ENCODE peak calls at places on chromosomes 12 and 14, in four cellular contexts. A, Q, O and N are unnamed samples.

GRCh38 chr12:57904426-57904825 is 36.9 kb upstream of the ATP23 start:
- DNase-seq in A (no peak), Q (no peak), O (no peak), N (no peak)

GRCh38 chr12:122860854-122861585 is 25.8 kb downstream of the HIP1R start:
- DNase-seq in A (no peak), Q (no peak), O (no peak), N (no peak)

GRCh38 chr12:24118675-24119074 is 169.2 kb upstream of the SOX5 start:
- DNase-seq in A (no peak), Q (no peak), O (no peak), N (no peak)

GRCh38 chr14:106691601-106692291 is 1165.4 kb downstream of the TMEM121 start:
- DNase-seq in A (no peak), Q (peak; percentile 14), O (peak; percentile 83), N (peak; percentile 1)

GRCh38 chr12:89334770-89335169 is 17.5 kb downstream of the DUSP6 start:
- DNase-seq in A (no peak), Q (no peak), O (no peak), N (no peak)

GRCh38 chr12:51323966-51324895 is at the start of gene BIN2:
- DNase-seq in A (no peak), Q (no peak), O (peak; percentile 87), N (no peak)

GRCh38 chr12:10197879-10198278 is 14.8 kb upstream of the GABARAPL1 start:
- DNase-seq in A (no peak), Q (no peak), O (no peak), N (no peak)

GRCh38 chr14:44963775-44964380 is 1.9 kb downstream of the TOGARAM1 start:
- DNase-seq in A (no peak), Q (peak; percentile 56), O (no peak), N (peak; percentile 44)

GRCh38 chr14:51302319-51303030 is 62.4 kb downstream of the TMX1 start:
- DNase-seq in A (peak; percentile 3), Q (no peak), O (no peak), N (peak; percentile 45)